ENCODE peak calls at places on chromosome 9, in nine cellular contexts. G is testis, J is transverse colon, Y is ovary, T is heart left ventricle, F is DND-41, U is left lung, W is AG04450, S is OCI-LY7. H is an unnamed sample.

GRCh38 chr9:131707677-131708612 is 31.9 kb downstream of the RAPGEF1 start:
- DNase-seq in G (peak), J (peak), Y (no peak), T (peak), F (no peak), U (no peak), W (peak), S (peak), H (peak)

GRCh38 chr9:133489253-133490190 is 10.6 kb upstream of the SLC2A6 start:
- DNase-seq in G (no peak), J (no peak), Y (peak), T (no peak), F (no peak), U (peak), W (no peak), S (no peak), H (no peak)

GRCh38 chr9:109242751-109243150 is 75.7 kb upstream of the FRRS1L start:
- DNase-seq in G (no peak), J (no peak), Y (no peak), T (no peak), F (no peak), U (no peak), W (no peak), S (no peak), H (no peak)

GRCh38 chr9:129640871-129641750 is 840 bp downstream of the ASB6 start:
- DNase-seq in G (no peak), J (no peak), Y (peak), T (no peak), F (no peak), U (peak), W (no peak), S (no peak), H (no peak)

GRCh38 chr9:109440797-109441287 is 57.3 kb downstream of the PTPN3 start:
- DNase-seq in G (peak), J (peak), Y (no peak), T (no peak), F (peak), U (no peak), W (peak), S (peak), H (peak)

GRCh38 chr9:135703726-135704125 is 1.7 kb downstream of the KCNT1 start:
- DNase-seq in G (no peak), J (no peak), Y (no peak), T (no peak), F (no peak), U (no peak), W (no peak), S (no peak), H (no peak)

GRCh38 chr9:5442400-5443011 is 4.8 kb upstream of the PLGRKT start:
- DNase-seq in G (peak), J (peak), Y (no peak), T (no peak), F (peak), U (no peak), W (no peak), S (peak), H (peak)

GRCh38 chr9:113425072-113425471 is 14.5 kb downstream of the C9orf43 start:
- DNase-seq in G (no peak), J (no peak), Y (no peak), T (no peak), F (no peak), U (no peak), W (no peak), S (no peak), H (no peak)

GRCh38 chr9:33168941-33169544 is 1.9 kb upstream of the B4GALT1 start:
- DNase-seq in G (no peak), J (no peak), Y (no peak), T (no peak), F (no peak), U (no peak), W (no peak), S (no peak), H (no peak)

GRCh38 chr9:73132034-73132776 is 19.5 kb upstream of the ANXA1 start:
- DNase-seq in G (peak), J (peak), Y (peak), T (peak), F (peak), U (peak), W (no peak), S (peak), H (peak)

GRCh38 chr9:93774331-93775102 is 180.6 kb downstream of the BARX1 start:
- DNase-seq in G (no peak), J (no peak), Y (no peak), T (no peak), F (no peak), U (no peak), W (no peak), S (no peak), H (no peak)

GRCh38 chr9:81737871-81738507 is 48.6 kb upstream of the TLE1 start:
- DNase-seq in G (no peak), J (peak), Y (no peak), T (no peak), F (no peak), U (peak), W (peak), S (no peak), H (peak)

GRCh38 chr9:113468716-113469448 is 5.4 kb downstream of the RGS3 start:
- DNase-seq in G (peak), J (no peak), Y (peak), T (peak), F (no peak), U (no peak), W (no peak), S (no peak), H (peak)

GRCh38 chr9:38652486-38652885 is 32.1 kb upstream of the ANKRD18A start:
- DNase-seq in G (no peak), J (no peak), Y (no peak), T (no peak), F (no peak), U (no peak), W (no peak), S (no peak), H (no peak)

GRCh38 chr9:21904776-21905175 is 89.4 kb downstream of the CDKN2A start:
- DNase-seq in G (no peak), J (no peak), Y (no peak), T (no peak), F (no peak), U (no peak), W (no peak), S (peak), H (no peak)

GRCh38 chr9:137071282-137071681 is 925 bp upstream of the SAPCD2 start:
- DNase-seq in G (no peak), J (peak), Y (no peak), T (no peak), F (no peak), U (no peak), W (no peak), S (no peak), H (no peak)

GRCh38 chr9:78515108-78515507 is 218.2 kb downstream of the PSAT1 start:
- DNase-seq in G (no peak), J (no peak), Y (no peak), T (no peak), F (no peak), U (no peak), W (no peak), S (no peak), H (no peak)

GRCh38 chr9:125341566-125341965 is 79.9 kb downstream of the GAPVD1 start:
- DNase-seq in G (no peak), J (no peak), Y (no peak), T (no peak), F (no peak), U (no peak), W (no peak), S (no peak), H (no peak)

GRCh38 chr9:121819511-121820231 is 168.2 kb downstream of the DAB2IP start:
- DNase-seq in G (no peak), J (no peak), Y (no peak), T (no peak), F (no peak), U (no peak), W (no peak), S (peak), H (no peak)

GRCh38 chr9:102841376-102841775 is 153.8 kb upstream of the CYLC2 start:
- DNase-seq in G (no peak), J (peak), Y (no peak), T (no peak), F (no peak), U (no peak), W (no peak), S (no peak), H (no peak)

GRCh38 chr9:134179595-134179917 is 15.2 kb upstream of the RNU6ATAC start:
- DNase-seq in G (no peak), J (no peak), Y (peak), T (no peak), F (no peak), U (peak), W (no peak), S (no peak), H (no peak)

GRCh38 chr9:114968710-114969109 is 38.3 kb upstream of the TNFSF8 start:
- DNase-seq in G (no peak), J (no peak), Y (no peak), T (no peak), F (no peak), U (no peak), W (no peak), S (no peak), H (no peak)

GRCh38 chr9:115046199-115046598 is 71.8 kb downstream of the TNC start:
- DNase-seq in G (no peak), J (no peak), Y (no peak), T (no peak), F (no peak), U (no peak), W (no peak), S (no peak), H (no peak)

GRCh38 chr9:80320916-80321315 is 749.2 kb downstream of the TLE4 start:
- DNase-seq in G (no peak), J (no peak), Y (no peak), T (no peak), F (no peak), U (no peak), W (no peak), S (no peak), H (no peak)

GRCh38 chr9:29798599-29798998 is 2225.3 kb upstream of the C9orf72 start:
- DNase-seq in G (no peak), J (no peak), Y (no peak), T (no peak), F (no peak), U (no peak), W (no peak), S (no peak), H (no peak)

GRCh38 chr9:89474939-89475338 is 23.0 kb downstream of the SEMA4D start:
- DNase-seq in G (no peak), J (no peak), Y (no peak), T (no peak), F (no peak), U (no peak), W (no peak), S (no peak), H (no peak)

GRCh38 chr9:137312852-137313325 is 10.8 kb upstream of the NRARP start:
- DNase-seq in G (no peak), J (no peak), Y (no peak), T (peak), F (no peak), U (no peak), W (no peak), S (no peak), H (no peak)

GRCh38 chr9:96486351-96487029 is 36.5 kb downstream of the HABP4 start:
- DNase-seq in G (peak), J (peak), Y (peak), T (peak), F (no peak), U (no peak), W (peak), S (no peak), H (no peak)

GRCh38 chr9:112111461-112111860 is 63.6 kb downstream of the SUSD1 start:
- DNase-seq in G (no peak), J (no peak), Y (no peak), T (no peak), F (no peak), U (no peak), W (no peak), S (no peak), H (no peak)

GRCh38 chr9:120570296-120570695 is 9.7 kb downstream of the CDK5RAP2 start:
- DNase-seq in G (no peak), J (no peak), Y (no peak), T (no peak), F (no peak), U (no peak), W (no peak), S (no peak), H (no peak)

GRCh38 chr9:125932012-125932411 is 184.8 kb downstream of the PBX3 start:
- DNase-seq in G (no peak), J (peak), Y (peak), T (peak), F (no peak), U (no peak), W (peak), S (no peak), H (peak)

GRCh38 chr9:976805-977360 is 428 bp downstream of the DMRT3 start:
- DNase-seq in G (no peak), J (no peak), Y (no peak), T (no peak), F (no peak), U (no peak), W (no peak), S (no peak), H (no peak)

GRCh38 chr9:3951266-3951665 is 348.6 kb downstream of the GLIS3 start:
- DNase-seq in G (no peak), J (no peak), Y (no peak), T (no peak), F (no peak), U (no peak), W (no peak), S (no peak), H (no peak)

GRCh38 chr9:79233542-79233941 is 338.2 kb upstream of the TLE4 start:
- DNase-seq in G (peak), J (no peak), Y (no peak), T (no peak), F (no peak), U (no peak), W (no peak), S (peak), H (no peak)

GRCh38 chr9:98318834-98319478 is 63.5 kb upstream of the TBC1D2 start:
- DNase-seq in G (no peak), J (no peak), Y (no peak), T (no peak), F (no peak), U (no peak), W (no peak), S (no peak), H (no peak)

GRCh38 chr9:83315649-83316048 is 222.6 kb downstream of the FRMD3 start:
- DNase-seq in G (no peak), J (no peak), Y (no peak), T (no peak), F (no peak), U (no peak), W (no peak), S (no peak), H (no peak)

GRCh38 chr9:33765411-33765810 is 29.9 kb upstream of the PRSS3 start:
- DNase-seq in G (no peak), J (no peak), Y (no peak), T (no peak), F (no peak), U (no peak), W (no peak), S (no peak), H (no peak)

GRCh38 chr9:96413312-96414221 is 4.6 kb downstream of the ZNF367 start:
- DNase-seq in G (no peak), J (peak), Y (no peak), T (no peak), F (no peak), U (no peak), W (no peak), S (peak), H (no peak)

GRCh38 chr9:117377046-117377445 is 37.8 kb downstream of the ASTN2 start:
- DNase-seq in G (no peak), J (no peak), Y (no peak), T (no peak), F (no peak), U (no peak), W (no peak), S (no peak), H (no peak)

GRCh38 chr9:113220467-113221002 is 542 bp downstream of the FKBP15 start:
- DNase-seq in G (no peak), J (no peak), Y (no peak), T (no peak), F (no peak), U (no peak), W (no peak), S (peak), H (no peak)

GRCh38 chr9:123331303-123331702 is 24.7 kb upstream of the CRB2 start:
- DNase-seq in G (no peak), J (no peak), Y (no peak), T (no peak), F (no peak), U (no peak), W (no peak), S (no peak), H (no peak)
- H3K27ac ChIP-seq in G (no peak), J (no peak), Y (no peak), T (no peak), F (no peak), U (no peak), W (no peak), S (no peak), H (no peak)

GRCh38 chr9:95283678-95284077 is 33.8 kb downstream of the FANCC start:
- DNase-seq in G (no peak), J (no peak), Y (no peak), T (no peak), F (no peak), U (no peak), W (no peak), S (no peak), H (no peak)
- H3K27ac ChIP-seq in G (no peak), J (no peak), Y (no peak), T (no peak), F (no peak), U (no peak), W (no peak), S (no peak), H (no peak)

GRCh38 chr9:127858041-127858512 is 3.6 kb upstream of the ENG start:
- DNase-seq in G (peak), J (no peak), Y (peak), T (peak), F (no peak), U (no peak), W (no peak), S (no peak), H (peak)
- H3K27ac ChIP-seq in G (peak), J (no peak), Y (peak), T (peak), F (no peak), U (peak), W (no peak), S (no peak), H (peak)

GRCh38 chr9:105636331-105636730 is 25.9 kb upstream of the TAL2 start:
- DNase-seq in G (no peak), J (no peak), Y (no peak), T (no peak), F (no peak), U (no peak), W (no peak), S (no peak), H (no peak)

GRCh38 chr9:105643795-105644194 is 18.5 kb upstream of the TAL2 start:
- DNase-seq in G (no peak), J (no peak), Y (no peak), T (no peak), F (no peak), U (no peak), W (no peak), S (no peak), H (no peak)

GRCh38 chr9:105637787-105638395 is 24.4 kb upstream of the TAL2 start:
- DNase-seq in G (no peak), J (no peak), Y (no peak), T (no peak), F (no peak), U (no peak), W (no peak), S (peak), H (no peak)

DNA sequence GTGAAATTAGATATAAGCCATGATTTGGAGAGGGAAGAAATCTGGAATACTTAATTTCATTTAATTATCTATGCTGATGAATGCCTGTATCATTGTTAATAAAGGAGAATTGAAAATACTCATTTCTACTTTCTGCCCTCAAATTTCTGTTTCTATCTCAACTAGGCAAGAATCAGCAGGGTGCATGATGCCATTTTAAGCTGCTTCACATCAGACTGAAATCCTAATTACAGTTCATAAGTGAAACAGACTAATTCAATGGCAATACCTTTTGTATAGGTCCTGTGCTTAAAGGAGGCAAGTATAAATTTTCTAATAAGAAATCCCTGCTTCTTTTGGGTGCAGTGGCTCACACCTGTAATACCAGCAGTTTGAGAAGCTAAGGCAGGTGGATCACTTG is 22.3 kb upstream of the TAL2 start:
- DNase-seq in G (no peak), J (no peak), Y (no peak), T (no peak), F (no peak), U (no peak), W (no peak), S (no peak), H (no peak)
- H3K27ac ChIP-seq in G (no peak), J (no peak), Y (no peak), T (no peak), F (no peak), U (no peak), W (no peak), S (no peak), H (no peak)

GRCh38 chr9:72129271-72130156 is 19.7 kb upstream of the GDA start:
- DNase-seq in G (no peak), J (peak), Y (no peak), T (no peak), F (no peak), U (no peak), W (no peak), S (no peak), H (no peak)
- H3K27ac ChIP-seq in G (no peak), J (peak), Y (no peak), T (no peak), F (no peak), U (no peak), W (no peak), S (no peak), H (no peak)

DNA sequence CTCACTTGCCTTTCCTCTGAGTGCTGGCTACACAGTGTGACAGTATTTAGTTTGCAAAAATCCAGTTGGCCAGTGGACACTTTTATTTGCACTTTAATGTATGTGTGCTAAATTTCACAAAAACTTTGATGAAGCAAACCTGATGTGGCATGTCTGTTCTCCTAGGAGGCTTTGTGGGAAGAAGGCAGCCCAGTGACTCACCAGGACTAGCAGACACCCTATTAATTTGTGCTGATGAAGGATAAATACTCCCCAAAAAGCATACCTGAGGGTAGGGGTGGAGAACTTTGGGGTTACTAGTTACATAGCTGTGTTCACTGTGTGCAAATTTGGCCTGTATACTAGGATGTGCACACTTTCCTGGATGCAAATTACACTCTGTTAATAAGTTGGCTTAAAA is 39.3 kb upstream of the IPPK start:
- DNase-seq in G (no peak), J (no peak), Y (no peak), T (no peak), F (no peak), U (no peak), W (no peak), S (no peak), H (no peak)
- H3K27ac ChIP-seq in G (no peak), J (no peak), Y (no peak), T (no peak), F (no peak), U (no peak), W (no peak), S (no peak), H (no peak)

H was measured in adrenal gland.